ENCODE peak calls at places on chromosome 16, in seven cellular contexts. K is A549; H is naive B cell; X is stimulated activated CD4-positive, alpha-beta T cell treated with anti-CD3 and anti-CD28 coated beads, Interleukin-4, amount 100 ng/mL, for 4 hours; L is NAMALWA; W is tibial artery; S is left ventricle myocardium superior. N is an unnamed sample.

GRCh38 chr16:87295259-87295658 is 21.9 kb downstream of the C16orf95 start:
- DNase-seq in K (no peak), H (no peak), L (peak; percentile 82), S (no peak), X (no peak), W (no peak), N (peak; percentile 54)

GRCh38 chr16:81447383-81448101 is 2.9 kb downstream of the CMIP start:
- DNase-seq in H (no peak), S (no peak), K (no peak), W (no peak), X (no peak), L (no peak), N (no peak)

GRCh38 chr16:19168173-19169080 is at the start of gene SYT17:
- DNase-seq in K (peak; percentile 35), L (no peak), X (no peak), H (peak; percentile 27), W (no peak), S (peak; percentile 54), N (peak; percentile 10)

GRCh38 chr16:86220552-86220951 is 289.8 kb upstream of the FOXF1 start:
- DNase-seq in W (no peak), H (no peak), L (no peak), S (no peak), X (no peak), K (no peak), N (no peak)

GRCh38 chr16:89378947-89379771 is 111.2 kb downstream of the ANKRD11 start:
- DNase-seq in S (peak; percentile 61), X (no peak), L (peak; percentile 36), W (no peak), K (no peak), H (no peak), N (no peak)

GRCh38 chr16:19524356-19524865 is 669 bp downstream of the CCP110 start:
- DNase-seq in W (no peak), L (peak; percentile 58), X (no peak), H (peak; percentile 25), S (no peak), K (peak; percentile 21), N (peak; percentile 12)

GRCh38 chr16:1913327-1914083 is 4.7 kb downstream of the HS3ST6 start:
- DNase-seq in K (no peak), H (no peak), W (no peak), X (no peak), S (no peak), L (no peak), N (no peak)

GRCh38 chr16:22739077-22739476 is 74.9 kb upstream of the HS3ST2 start:
- DNase-seq in X (no peak), H (no peak), L (peak; percentile 2), K (no peak), S (no peak), W (no peak), N (no peak)

GRCh38 chr16:3610698-3611144 is 685 bp downstream of the SLX4 start:
- DNase-seq in H (no peak), W (no peak), S (no peak), L (peak; percentile 31), K (no peak), X (no peak), N (peak; percentile 37)

GRCh38 chr16:3058173-3059030 is 7.0 kb upstream of the IL32 start:
- DNase-seq in X (peak; percentile 44), S (peak; percentile 64), L (peak; percentile 65), W (no peak), K (no peak), H (peak; percentile 29), N (peak; percentile 47)

GRCh38 chr16:68490829-68491575 is 42.7 kb upstream of the SMPD3 start:
- DNase-seq in S (no peak), L (peak; percentile 41), W (no peak), K (peak; percentile 62), X (no peak), H (no peak), N (peak; percentile 80)

GRCh38 chr16:80233097-80233835 is 307.5 kb upstream of the DYNLRB2 start:
- DNase-seq in H (no peak), K (no peak), W (no peak), X (no peak), S (no peak), L (no peak), N (no peak)

GRCh38 chr16:54048994-54049929 is 237.3 kb downstream of the IRX3 start:
- DNase-seq in X (no peak), K (no peak), L (no peak), S (no peak), W (no peak), H (no peak), N (no peak)

GRCh38 chr16:5895137-5895536 is 797.5 kb upstream of the EEF2KMT start:
- DNase-seq in S (no peak), W (no peak), H (no peak), K (no peak), L (no peak), X (no peak), N (no peak)

GRCh38 chr16:83233153-83233552 is 574.6 kb upstream of the HSBP1 start:
- DNase-seq in X (no peak), K (no peak), H (no peak), L (no peak), W (no peak), S (no peak), N (no peak)

GRCh38 chr16:15532825-15533224 is 98.4 kb downstream of the BMERB1 start:
- DNase-seq in L (no peak), S (no peak), X (no peak), W (no peak), H (no peak), K (no peak), N (no peak)

GRCh38 chr16:28027055-28027454 is 36.5 kb downstream of the GSG1L start:
- DNase-seq in L (peak; percentile 57), W (no peak), S (no peak), K (no peak), H (no peak), X (no peak), N (no peak)

GRCh38 chr16:15677447-15677846 is 27.4 kb downstream of the NDE1 start:
- DNase-seq in L (no peak), K (no peak), S (no peak), X (no peak), H (no peak), W (no peak), N (no peak)

GRCh38 chr16:89618114-89618999 is 4.9 kb downstream of the DPEP1 start:
- DNase-seq in L (no peak), W (no peak), S (no peak), X (no peak), K (no peak), H (no peak), N (peak; percentile 30)

N was measured in ELR.